ENCODE peak calls at places on chromosomes 2 and 18, in nine cellular contexts. One of them, this sample, is unnamed.

GRCh38 chr2:234374671-234375245 is 122.1 kb downstream of the ARL4C start:
- DNase-seq in stimulated activated CD8-positive, alpha-beta memory T cell treated with anti-CD3 and anti-CD28 coated beads, Interleukin-4, amount 100 ng/mL, for 1 hour: no peak
- DNase-seq in activated T-cell treated with anti-CD3 and anti-CD28 coated beads for 24 hours: no peak
- DNase-seq in AG09319: no peak
- DNase-seq in stimulated activated naive CD4-positive, alpha-beta T cell: no peak
- DNase-seq in ELR: no peak
- DNase-seq in fibroblast of the aortic adventitia: peak
- DNase-seq in Caki2: no peak
- DNase-seq in iris pigment epithelial cell: no peak
- DNase-seq in this sample: no peak

GRCh38 chr2:68287580-68288441 is 31.9 kb downstream of the CNRIP1 start:
- DNase-seq in stimulated activated CD8-positive, alpha-beta memory T cell treated with anti-CD3 and anti-CD28 coated beads, Interleukin-4, amount 100 ng/mL, for 1 hour: no peak
- DNase-seq in activated T-cell treated with anti-CD3 and anti-CD28 coated beads for 24 hours: no peak
- DNase-seq in AG09319: peak
- DNase-seq in stimulated activated naive CD4-positive, alpha-beta T cell: no peak
- DNase-seq in ELR: peak
- DNase-seq in fibroblast of the aortic adventitia: peak
- DNase-seq in Caki2: no peak
- DNase-seq in iris pigment epithelial cell: peak
- DNase-seq in this sample: no peak

GRCh38 chr18:76394780-76395476 is 100.1 kb downstream of the ZNF516 start:
- DNase-seq in stimulated activated CD8-positive, alpha-beta memory T cell treated with anti-CD3 and anti-CD28 coated beads, Interleukin-4, amount 100 ng/mL, for 1 hour: no peak
- DNase-seq in activated T-cell treated with anti-CD3 and anti-CD28 coated beads for 24 hours: no peak
- DNase-seq in AG09319: no peak
- DNase-seq in stimulated activated naive CD4-positive, alpha-beta T cell: no peak
- DNase-seq in ELR: peak
- DNase-seq in fibroblast of the aortic adventitia: peak
- DNase-seq in Caki2: peak
- DNase-seq in iris pigment epithelial cell: peak
- DNase-seq in this sample: no peak

GRCh38 chr18:48460929-48461583 is 51.9 kb upstream of the ZBTB7C start:
- DNase-seq in stimulated activated CD8-positive, alpha-beta memory T cell treated with anti-CD3 and anti-CD28 coated beads, Interleukin-4, amount 100 ng/mL, for 1 hour: no peak
- DNase-seq in activated T-cell treated with anti-CD3 and anti-CD28 coated beads for 24 hours: no peak
- DNase-seq in AG09319: no peak
- DNase-seq in stimulated activated naive CD4-positive, alpha-beta T cell: no peak
- DNase-seq in ELR: peak
- DNase-seq in fibroblast of the aortic adventitia: peak
- DNase-seq in Caki2: no peak
- DNase-seq in iris pigment epithelial cell: no peak
- DNase-seq in this sample: no peak

GRCh38 chr2:217798191-217798590 is 204.6 kb downstream of the TNS1 start:
- DNase-seq in stimulated activated CD8-positive, alpha-beta memory T cell treated with anti-CD3 and anti-CD28 coated beads, Interleukin-4, amount 100 ng/mL, for 1 hour: no peak
- DNase-seq in activated T-cell treated with anti-CD3 and anti-CD28 coated beads for 24 hours: no peak
- DNase-seq in AG09319: no peak
- DNase-seq in stimulated activated naive CD4-positive, alpha-beta T cell: no peak
- DNase-seq in ELR: no peak
- DNase-seq in fibroblast of the aortic adventitia: no peak
- DNase-seq in Caki2: no peak
- DNase-seq in iris pigment epithelial cell: no peak
- DNase-seq in this sample: no peak

GRCh38 chr2:96147593-96148201 is 2.5 kb upstream of the DUSP2 start:
- DNase-seq in stimulated activated CD8-positive, alpha-beta memory T cell treated with anti-CD3 and anti-CD28 coated beads, Interleukin-4, amount 100 ng/mL, for 1 hour: no peak
- DNase-seq in activated T-cell treated with anti-CD3 and anti-CD28 coated beads for 24 hours: no peak
- DNase-seq in AG09319: no peak
- DNase-seq in stimulated activated naive CD4-positive, alpha-beta T cell: peak
- DNase-seq in ELR: no peak
- DNase-seq in fibroblast of the aortic adventitia: peak
- DNase-seq in Caki2: no peak
- DNase-seq in iris pigment epithelial cell: no peak
- DNase-seq in this sample: peak

GRCh38 chr2:84383271-84383670 is 75.8 kb downstream of the SUCLG1 start:
- DNase-seq in stimulated activated CD8-positive, alpha-beta memory T cell treated with anti-CD3 and anti-CD28 coated beads, Interleukin-4, amount 100 ng/mL, for 1 hour: no peak
- DNase-seq in activated T-cell treated with anti-CD3 and anti-CD28 coated beads for 24 hours: no peak
- DNase-seq in AG09319: no peak
- DNase-seq in stimulated activated naive CD4-positive, alpha-beta T cell: no peak
- DNase-seq in ELR: no peak
- DNase-seq in fibroblast of the aortic adventitia: no peak
- DNase-seq in Caki2: no peak
- DNase-seq in iris pigment epithelial cell: no peak
- DNase-seq in this sample: no peak

GRCh38 chr2:202327887-202328286 is 48.2 kb upstream of the BMPR2 start:
- DNase-seq in stimulated activated CD8-positive, alpha-beta memory T cell treated with anti-CD3 and anti-CD28 coated beads, Interleukin-4, amount 100 ng/mL, for 1 hour: no peak
- DNase-seq in activated T-cell treated with anti-CD3 and anti-CD28 coated beads for 24 hours: no peak
- DNase-seq in AG09319: no peak
- DNase-seq in stimulated activated naive CD4-positive, alpha-beta T cell: no peak
- DNase-seq in ELR: no peak
- DNase-seq in fibroblast of the aortic adventitia: peak
- DNase-seq in Caki2: no peak
- DNase-seq in iris pigment epithelial cell: no peak
- DNase-seq in this sample: no peak

GRCh38 chr18:59938686-59939085 is 38.9 kb downstream of the PMAIP1 start:
- DNase-seq in stimulated activated CD8-positive, alpha-beta memory T cell treated with anti-CD3 and anti-CD28 coated beads, Interleukin-4, amount 100 ng/mL, for 1 hour: no peak
- DNase-seq in activated T-cell treated with anti-CD3 and anti-CD28 coated beads for 24 hours: no peak
- DNase-seq in AG09319: no peak
- DNase-seq in stimulated activated naive CD4-positive, alpha-beta T cell: no peak
- DNase-seq in ELR: no peak
- DNase-seq in fibroblast of the aortic adventitia: no peak
- DNase-seq in Caki2: no peak
- DNase-seq in iris pigment epithelial cell: no peak
- DNase-seq in this sample: no peak

GRCh38 chr2:165018207-165018606 is 62.9 kb upstream of the SLC38A11 start:
- DNase-seq in stimulated activated CD8-positive, alpha-beta memory T cell treated with anti-CD3 and anti-CD28 coated beads, Interleukin-4, amount 100 ng/mL, for 1 hour: no peak
- DNase-seq in activated T-cell treated with anti-CD3 and anti-CD28 coated beads for 24 hours: no peak
- DNase-seq in AG09319: no peak
- DNase-seq in stimulated activated naive CD4-positive, alpha-beta T cell: no peak
- DNase-seq in ELR: peak
- DNase-seq in fibroblast of the aortic adventitia: peak
- DNase-seq in Caki2: no peak
- DNase-seq in iris pigment epithelial cell: peak
- DNase-seq in this sample: no peak

GRCh38 chr18:70280007-70280925 is 8.6 kb upstream of the SOCS6 start:
- DNase-seq in stimulated activated CD8-positive, alpha-beta memory T cell treated with anti-CD3 and anti-CD28 coated beads, Interleukin-4, amount 100 ng/mL, for 1 hour: no peak
- DNase-seq in activated T-cell treated with anti-CD3 and anti-CD28 coated beads for 24 hours: no peak
- DNase-seq in AG09319: no peak
- DNase-seq in stimulated activated naive CD4-positive, alpha-beta T cell: no peak
- DNase-seq in ELR: peak
- DNase-seq in fibroblast of the aortic adventitia: peak
- DNase-seq in Caki2: no peak
- DNase-seq in iris pigment epithelial cell: peak
- DNase-seq in this sample: no peak

GRCh38 chr2:27587025-27587424 is 4.2 kb downstream of the ZNF512 start:
- DNase-seq in stimulated activated CD8-positive, alpha-beta memory T cell treated with anti-CD3 and anti-CD28 coated beads, Interleukin-4, amount 100 ng/mL, for 1 hour: no peak
- DNase-seq in activated T-cell treated with anti-CD3 and anti-CD28 coated beads for 24 hours: no peak
- DNase-seq in AG09319: no peak
- DNase-seq in stimulated activated naive CD4-positive, alpha-beta T cell: no peak
- DNase-seq in ELR: no peak
- DNase-seq in fibroblast of the aortic adventitia: no peak
- DNase-seq in Caki2: no peak
- DNase-seq in iris pigment epithelial cell: no peak
- DNase-seq in this sample: no peak

GRCh38 chr2:240787521-240788472 is 32.2 kb downstream of the KIF1A start:
- DNase-seq in stimulated activated CD8-positive, alpha-beta memory T cell treated with anti-CD3 and anti-CD28 coated beads, Interleukin-4, amount 100 ng/mL, for 1 hour: no peak
- DNase-seq in activated T-cell treated with anti-CD3 and anti-CD28 coated beads for 24 hours: no peak
- DNase-seq in AG09319: no peak
- DNase-seq in stimulated activated naive CD4-positive, alpha-beta T cell: no peak
- DNase-seq in ELR: no peak
- DNase-seq in fibroblast of the aortic adventitia: no peak
- DNase-seq in Caki2: no peak
- DNase-seq in iris pigment epithelial cell: no peak
- DNase-seq in this sample: no peak

GRCh38 chr18:62842898-62843297 is 127.6 kb downstream of the PHLPP1 start:
- DNase-seq in stimulated activated CD8-positive, alpha-beta memory T cell treated with anti-CD3 and anti-CD28 coated beads, Interleukin-4, amount 100 ng/mL, for 1 hour: no peak
- DNase-seq in activated T-cell treated with anti-CD3 and anti-CD28 coated beads for 24 hours: no peak
- DNase-seq in AG09319: no peak
- DNase-seq in stimulated activated naive CD4-positive, alpha-beta T cell: no peak
- DNase-seq in ELR: no peak
- DNase-seq in fibroblast of the aortic adventitia: no peak
- DNase-seq in Caki2: no peak
- DNase-seq in iris pigment epithelial cell: no peak
- DNase-seq in this sample: no peak

GRCh38 chr2:185284696-185285095 is 453.9 kb upstream of the FSIP2 start:
- DNase-seq in stimulated activated CD8-positive, alpha-beta memory T cell treated with anti-CD3 and anti-CD28 coated beads, Interleukin-4, amount 100 ng/mL, for 1 hour: no peak
- DNase-seq in activated T-cell treated with anti-CD3 and anti-CD28 coated beads for 24 hours: no peak
- DNase-seq in AG09319: no peak
- DNase-seq in stimulated activated naive CD4-positive, alpha-beta T cell: no peak
- DNase-seq in ELR: no peak
- DNase-seq in fibroblast of the aortic adventitia: peak
- DNase-seq in Caki2: no peak
- DNase-seq in iris pigment epithelial cell: no peak
- DNase-seq in this sample: no peak

GRCh38 chr2:212712991-212713390 is 174.4 kb upstream of the ERBB4 start:
- DNase-seq in stimulated activated CD8-positive, alpha-beta memory T cell treated with anti-CD3 and anti-CD28 coated beads, Interleukin-4, amount 100 ng/mL, for 1 hour: no peak
- DNase-seq in activated T-cell treated with anti-CD3 and anti-CD28 coated beads for 24 hours: no peak
- DNase-seq in AG09319: no peak
- DNase-seq in stimulated activated naive CD4-positive, alpha-beta T cell: no peak
- DNase-seq in ELR: no peak
- DNase-seq in fibroblast of the aortic adventitia: peak
- DNase-seq in Caki2: no peak
- DNase-seq in iris pigment epithelial cell: no peak
- DNase-seq in this sample: no peak

GRCh38 chr2:161165811-161166210 is 5.6 kb downstream of the TANK start:
- DNase-seq in stimulated activated CD8-positive, alpha-beta memory T cell treated with anti-CD3 and anti-CD28 coated beads, Interleukin-4, amount 100 ng/mL, for 1 hour: no peak
- DNase-seq in activated T-cell treated with anti-CD3 and anti-CD28 coated beads for 24 hours: no peak
- DNase-seq in AG09319: no peak
- DNase-seq in stimulated activated naive CD4-positive, alpha-beta T cell: no peak
- DNase-seq in ELR: no peak
- DNase-seq in fibroblast of the aortic adventitia: peak
- DNase-seq in Caki2: no peak
- DNase-seq in iris pigment epithelial cell: peak
- DNase-seq in this sample: no peak

This sample was measured in stimulated activated naive B cell treated with anti-CD40 and anti-IgM and Interleukin-4, amounts not matched to agents 10 μg/mL and 1 μg/mL and 100 μg/mL, for 72 hours.